ENCODE peak calls at places on chromosome 5, in seven cellular contexts. E is NCI-H1436; Z is fibroblast of villous mesenchyme; Y is activated effector memory CD4-positive, alpha-beta T cell treated with anti-CD3 and anti-CD28 coated beads, Interleukin-2, amount 50 U/mL, for 16 hours; Q is activated T-helper 2 cell treated with anti-CD3 and anti-CD28 coated beads, Interferon-gamma antibody, Interleukin-2, Interleukin-4, amounts not matched to agents 10 μg/mL and 5 μg/mL and 100 μg/mL, durations not matched to agents 14 hours and 24 hours and 36 hours; G is hypothalamus; W is NCI-H345. P is an unnamed sample.

GRCh38 chr5:36152324-36153298 is 700 bp downstream of the SKP2 start:
- DNase-seq in E (no peak), Z (peak; percentile 22), Y (no peak), Q (no peak), G (no peak), W (peak; percentile 16), P (peak; percentile 40)

GRCh38 chr5:80763211-80763610 is 108.4 kb upstream of the DHFR start:
- DNase-seq in E (no peak), Z (peak; percentile 69), Y (no peak), Q (no peak), G (no peak), W (no peak), P (no peak)

GRCh38 chr5:81800797-81801196 is 49.9 kb upstream of the SSBP2 start:
- DNase-seq in E (no peak), Z (no peak), Y (no peak), Q (no peak), G (no peak), W (no peak), P (no peak)

GRCh38 chr5:56447656-56448055 is 214.5 kb upstream of the ANKRD55 start:
- DNase-seq in E (no peak), Z (no peak), Y (no peak), Q (no peak), G (no peak), W (no peak), P (no peak)

GRCh38 chr5:40224421-40224820 is 455.3 kb upstream of the PTGER4 start:
- DNase-seq in E (no peak), Z (no peak), Y (no peak), Q (no peak), G (no peak), W (no peak), P (no peak)

GRCh38 chr5:175752826-175753535 is 95.1 kb downstream of the HRH2 start:
- DNase-seq in E (no peak), Z (no peak), Y (no peak), Q (no peak), G (no peak), W (no peak), P (no peak)

GRCh38 chr5:124297826-124298225 is 448.6 kb downstream of the ZNF608 start:
- DNase-seq in E (no peak), Z (no peak), Y (no peak), Q (no peak), G (no peak), W (no peak), P (no peak)

GRCh38 chr5:159210846-159211245 is 1.5 kb upstream of the RNF145 start:
- DNase-seq in E (no peak), Z (peak; percentile 63), Y (no peak), Q (no peak), G (no peak), W (no peak), P (no peak)

GRCh38 chr5:153523196-153523595 is 32.7 kb downstream of the GRIA1 start:
- DNase-seq in E (no peak), Z (peak; percentile 40), Y (no peak), Q (no peak), G (no peak), W (no peak), P (no peak)